ENCODE peak calls at places on chromosomes 7 and 10, in six cellular contexts. C is endothelial cell; B is CD4-positive, alpha-beta T cell; N is lower lobe of right lung; K is HFF-Myc; Z is IMR-90. I is an unnamed sample.

GRCh38 chr10:32982911-32983310 is 24.9 kb upstream of the ITGB1 start:
- DNase-seq in C (no peak), B (no peak), N (no peak), K (no peak), Z (peak), I (no peak)

GRCh38 chr10:66931340-66931948 is 5.6 kb downstream of the LRRTM3 start:
- DNase-seq in C (peak), B (no peak), N (no peak), K (peak), Z (peak), I (peak)

GRCh38 chr10:31939797-31940708 is 11.4 kb upstream of the ARHGAP12 start:
- DNase-seq in C (no peak), B (no peak), N (no peak), K (no peak), Z (no peak), I (no peak)

GRCh38 chr10:120314426-120314825 is 142.6 kb upstream of the PLPP4 start:
- DNase-seq in C (no peak), B (no peak), N (no peak), K (no peak), Z (no peak), I (no peak)

GRCh38 chr7:17962652-17963051 is 22.4 kb upstream of the SNX13 start:
- DNase-seq in C (no peak), B (no peak), N (no peak), K (no peak), Z (no peak), I (no peak)

GRCh38 chr10:33139191-33139646 is 181.2 kb upstream of the ITGB1 start:
- DNase-seq in C (no peak), B (peak), N (no peak), K (no peak), Z (no peak), I (no peak)

GRCh38 chr7:91457208-91457607 is 193.0 kb downstream of the FZD1 start:
- DNase-seq in C (no peak), B (no peak), N (no peak), K (no peak), Z (no peak), I (no peak)

GRCh38 chr7:55517191-55517633 is 55.1 kb downstream of the VOPP1 start:
- DNase-seq in C (no peak), B (peak), N (no peak), K (no peak), Z (peak), I (peak)

GRCh38 chr10:29329420-29329819 is 40.5 kb downstream of the LYZL1 start:
- DNase-seq in C (no peak), B (no peak), N (no peak), K (no peak), Z (peak), I (no peak)

GRCh38 chr7:106346678-106347217 is 62.0 kb upstream of the NAMPT start:
- DNase-seq in C (no peak), B (no peak), N (no peak), K (peak), Z (peak), I (peak)

GRCh38 chr10:122306744-122307143 is 35.6 kb downstream of the BTBD16 start:
- DNase-seq in C (no peak), B (no peak), N (no peak), K (no peak), Z (no peak), I (no peak)

GRCh38 chr10:80500572-80501380 is 36.9 kb upstream of the SH2D4B start:
- DNase-seq in C (no peak), B (no peak), N (no peak), K (no peak), Z (no peak), I (peak)
- TF ChIP-seq CTCF in C (no peak), B (no peak), N (no peak), K (no peak), Z (no peak), I (no peak)

GRCh38 chr10:27742926-27743735 is 2.5 kb downstream of the MKX start:
- DNase-seq in C (peak), B (peak), N (peak), K (no peak), Z (no peak), I (peak)
- TF ChIP-seq CTCF in C (no peak), B (no peak), N (no peak), K (no peak), Z (no peak), I (no peak)

GRCh38 chr10:6957851-6958250 is 377.8 kb upstream of the PRKCQ start:
- DNase-seq in C (no peak), B (no peak), N (no peak), K (no peak), Z (no peak), I (no peak)

GRCh38 chr10:6958723-6959122 is 378.6 kb upstream of the PRKCQ start:
- DNase-seq in C (no peak), B (no peak), N (no peak), K (no peak), Z (no peak), I (no peak)

GRCh38 chr10:6956562-6956961 is 376.5 kb upstream of the PRKCQ start:
- DNase-seq in C (no peak), B (no peak), N (no peak), K (no peak), Z (no peak), I (no peak)

GRCh38 chr10:6962576-6962975 is 382.5 kb upstream of the PRKCQ start:
- DNase-seq in C (no peak), B (no peak), N (no peak), K (no peak), Z (no peak), I (no peak)

DNA sequence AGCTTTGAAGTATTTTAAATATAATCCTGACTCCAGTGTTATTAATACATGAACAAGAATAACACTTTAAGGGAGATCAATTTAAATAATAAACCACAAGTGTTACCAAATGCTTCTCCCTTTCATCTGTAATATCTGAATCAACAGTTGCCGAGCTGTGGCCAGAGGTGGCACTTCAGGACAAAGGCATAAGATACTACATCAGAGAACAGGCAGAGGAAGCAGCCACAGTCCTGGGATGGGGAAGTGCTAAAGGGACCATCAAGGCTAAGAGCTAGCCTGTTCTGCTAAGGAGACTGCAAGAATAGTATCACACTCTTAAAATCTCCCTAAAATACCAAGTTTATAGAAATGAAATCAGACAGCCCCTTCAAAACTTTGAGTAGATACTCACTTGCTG is 378.2 kb upstream of the PRKCQ start:
- DNase-seq in C (no peak), B (no peak), N (no peak), K (no peak), Z (no peak), I (no peak)
- TF ChIP-seq CTCF in C (no peak), B (no peak), N (no peak), K (no peak), Z (no peak), I (no peak)

GRCh38 chr7:36047254-36047653 is 105.8 kb upstream of the EEPD1 start:
- DNase-seq in C (no peak), B (no peak), N (no peak), K (no peak), Z (no peak), I (no peak)
- TF ChIP-seq CTCF in C (no peak), B (no peak), N (no peak), K (peak), Z (no peak), I (no peak)

GRCh38 chr10:124645496-124646095 is 98.6 kb downstream of the FAM53B start:
- DNase-seq in C (no peak), B (no peak), N (no peak), K (no peak), Z (no peak), I (no peak)

GRCh38 chr10:124643281-124644009 is 100.7 kb downstream of the FAM53B start:
- DNase-seq in C (no peak), B (no peak), N (no peak), K (no peak), Z (no peak), I (no peak)

GRCh38 chr10:124646483-124647352 is 97.5 kb downstream of the FAM53B start:
- DNase-seq in C (no peak), B (no peak), N (peak), K (peak), Z (peak), I (no peak)

GRCh38 chr10:124644281-124644680 is 99.9 kb downstream of the FAM53B start:
- DNase-seq in C (no peak), B (no peak), N (no peak), K (no peak), Z (no peak), I (no peak)

GRCh38 chr10:124644771-124645170 is 99.4 kb downstream of the FAM53B start:
- DNase-seq in C (no peak), B (no peak), N (no peak), K (no peak), Z (no peak), I (no peak)
- TF ChIP-seq CTCF in C (no peak), B (no peak), N (no peak), K (no peak), Z (no peak), I (no peak)

GRCh38 chr10:131982796-131983195 is 1.1 kb upstream of the BNIP3 start:
- DNase-seq in C (no peak), B (no peak), N (no peak), K (no peak), Z (no peak), I (no peak)

GRCh38 chr10:131982185-131982756 is 548 bp upstream of the BNIP3 start:
- DNase-seq in C (no peak), B (no peak), N (no peak), K (no peak), Z (no peak), I (peak)

GRCh38 chr10:131980757-131981428 is 830 bp downstream of the BNIP3 start:
- DNase-seq in C (no peak), B (no peak), N (no peak), K (no peak), Z (no peak), I (peak)

GRCh38 chr10:131980321-131980720 is 1.4 kb downstream of the BNIP3 start:
- DNase-seq in C (no peak), B (no peak), N (no peak), K (no peak), Z (no peak), I (no peak)

GRCh38 chr10:131981429-131982184 is at the start of gene BNIP3:
- DNase-seq in C (peak), B (peak), N (peak), K (peak), Z (peak), I (peak)
- TF ChIP-seq CTCF in C (peak), B (no peak), N (peak), K (no peak), Z (no peak), I (no peak)

GRCh38 chr10:69802424-69803161 is 887 bp downstream of the COL13A1 start:
- DNase-seq in C (peak), B (no peak), N (no peak), K (no peak), Z (peak), I (peak)
- TF ChIP-seq CTCF in C (no peak), B (no peak), N (no peak), K (peak), Z (peak), I (no peak)